ENCODE peak calls at places on chromosome 7, in five cellular contexts. One of them, this sample, is unnamed.

GRCh38 chr7:124536156-124536762 is 229.3 kb downstream of the GPR37 start:
- ATAC-seq in CD4-positive, alpha-beta T cell: no peak
- ATAC-seq in A549: no peak
- ATAC-seq in activated naive CD4-positive, alpha-beta T cell treated with anti-CD3 and anti-CD28 coated beads, Interleukin-2, amount 50 U/mL, for 72 hours: no peak
- ATAC-seq in stimulated activated naive CD8-positive, alpha-beta T cell treated with anti-CD3 and anti-CD28 coated beads, Interleukin-15, amount 100 ng/mL, for 72 hours: no peak
- ATAC-seq in this sample: no peak

GRCh38 chr7:111138196-111138569 is 47.3 kb downstream of the LRRN3 start:
- ATAC-seq in CD4-positive, alpha-beta T cell: peak
- ATAC-seq in A549: no peak
- ATAC-seq in activated naive CD4-positive, alpha-beta T cell treated with anti-CD3 and anti-CD28 coated beads, Interleukin-2, amount 50 U/mL, for 72 hours: peak
- ATAC-seq in stimulated activated naive CD8-positive, alpha-beta T cell treated with anti-CD3 and anti-CD28 coated beads, Interleukin-15, amount 100 ng/mL, for 72 hours: peak
- ATAC-seq in this sample: no peak

GRCh38 chr7:90173127-90173844 is 19.0 kb downstream of the STEAP1 start:
- ATAC-seq in CD4-positive, alpha-beta T cell: no peak
- ATAC-seq in A549: peak
- ATAC-seq in activated naive CD4-positive, alpha-beta T cell treated with anti-CD3 and anti-CD28 coated beads, Interleukin-2, amount 50 U/mL, for 72 hours: peak
- ATAC-seq in stimulated activated naive CD8-positive, alpha-beta T cell treated with anti-CD3 and anti-CD28 coated beads, Interleukin-15, amount 100 ng/mL, for 72 hours: peak
- ATAC-seq in this sample: no peak

GRCh38 chr7:40873248-40873647 is 738.4 kb downstream of the SUGCT start:
- ATAC-seq in CD4-positive, alpha-beta T cell: no peak
- ATAC-seq in A549: no peak
- ATAC-seq in activated naive CD4-positive, alpha-beta T cell treated with anti-CD3 and anti-CD28 coated beads, Interleukin-2, amount 50 U/mL, for 72 hours: no peak
- ATAC-seq in stimulated activated naive CD8-positive, alpha-beta T cell treated with anti-CD3 and anti-CD28 coated beads, Interleukin-15, amount 100 ng/mL, for 72 hours: no peak
- ATAC-seq in this sample: no peak

GRCh38 chr7:46385662-46386309 is 464.7 kb upstream of the IGFBP3 start:
- ATAC-seq in CD4-positive, alpha-beta T cell: no peak
- ATAC-seq in A549: peak
- ATAC-seq in activated naive CD4-positive, alpha-beta T cell treated with anti-CD3 and anti-CD28 coated beads, Interleukin-2, amount 50 U/mL, for 72 hours: no peak
- ATAC-seq in stimulated activated naive CD8-positive, alpha-beta T cell treated with anti-CD3 and anti-CD28 coated beads, Interleukin-15, amount 100 ng/mL, for 72 hours: no peak
- ATAC-seq in this sample: no peak

GRCh38 chr7:103129702-103130557 is 19.0 kb downstream of the NAPEPLD start:
- ATAC-seq in CD4-positive, alpha-beta T cell: no peak
- ATAC-seq in A549: no peak
- ATAC-seq in activated naive CD4-positive, alpha-beta T cell treated with anti-CD3 and anti-CD28 coated beads, Interleukin-2, amount 50 U/mL, for 72 hours: no peak
- ATAC-seq in stimulated activated naive CD8-positive, alpha-beta T cell treated with anti-CD3 and anti-CD28 coated beads, Interleukin-15, amount 100 ng/mL, for 72 hours: no peak
- ATAC-seq in this sample: no peak

GRCh38 chr7:104552102-104552501 is 223.7 kb downstream of the LHFPL3 start:
- ATAC-seq in CD4-positive, alpha-beta T cell: no peak
- ATAC-seq in A549: no peak
- ATAC-seq in activated naive CD4-positive, alpha-beta T cell treated with anti-CD3 and anti-CD28 coated beads, Interleukin-2, amount 50 U/mL, for 72 hours: no peak
- ATAC-seq in stimulated activated naive CD8-positive, alpha-beta T cell treated with anti-CD3 and anti-CD28 coated beads, Interleukin-15, amount 100 ng/mL, for 72 hours: no peak
- ATAC-seq in this sample: no peak

GRCh38 chr7:96701258-96701657 is 8.4 kb downstream of the SEM1 start:
- ATAC-seq in CD4-positive, alpha-beta T cell: no peak
- ATAC-seq in A549: peak
- ATAC-seq in activated naive CD4-positive, alpha-beta T cell treated with anti-CD3 and anti-CD28 coated beads, Interleukin-2, amount 50 U/mL, for 72 hours: no peak
- ATAC-seq in stimulated activated naive CD8-positive, alpha-beta T cell treated with anti-CD3 and anti-CD28 coated beads, Interleukin-15, amount 100 ng/mL, for 72 hours: no peak
- ATAC-seq in this sample: no peak

GRCh38 chr7:116788542-116789197 is 73.7 kb upstream of the CAPZA2 start:
- ATAC-seq in CD4-positive, alpha-beta T cell: no peak
- ATAC-seq in A549: no peak
- ATAC-seq in activated naive CD4-positive, alpha-beta T cell treated with anti-CD3 and anti-CD28 coated beads, Interleukin-2, amount 50 U/mL, for 72 hours: no peak
- ATAC-seq in stimulated activated naive CD8-positive, alpha-beta T cell treated with anti-CD3 and anti-CD28 coated beads, Interleukin-15, amount 100 ng/mL, for 72 hours: no peak
- ATAC-seq in this sample: no peak

GRCh38 chr7:82805527-82805960 is 357.1 kb downstream of the PCLO start:
- ATAC-seq in CD4-positive, alpha-beta T cell: no peak
- ATAC-seq in A549: peak
- ATAC-seq in activated naive CD4-positive, alpha-beta T cell treated with anti-CD3 and anti-CD28 coated beads, Interleukin-2, amount 50 U/mL, for 72 hours: no peak
- ATAC-seq in stimulated activated naive CD8-positive, alpha-beta T cell treated with anti-CD3 and anti-CD28 coated beads, Interleukin-15, amount 100 ng/mL, for 72 hours: no peak
- ATAC-seq in this sample: no peak

GRCh38 chr7:138478499-138478908 is 18.4 kb downstream of the TRIM24 start:
- ATAC-seq in CD4-positive, alpha-beta T cell: no peak
- ATAC-seq in A549: no peak
- ATAC-seq in activated naive CD4-positive, alpha-beta T cell treated with anti-CD3 and anti-CD28 coated beads, Interleukin-2, amount 50 U/mL, for 72 hours: peak
- ATAC-seq in stimulated activated naive CD8-positive, alpha-beta T cell treated with anti-CD3 and anti-CD28 coated beads, Interleukin-15, amount 100 ng/mL, for 72 hours: peak
- ATAC-seq in this sample: no peak

GRCh38 chr7:127332884-127333283 is 59.6 kb downstream of the ZNF800 start:
- ATAC-seq in CD4-positive, alpha-beta T cell: no peak
- ATAC-seq in A549: no peak
- ATAC-seq in activated naive CD4-positive, alpha-beta T cell treated with anti-CD3 and anti-CD28 coated beads, Interleukin-2, amount 50 U/mL, for 72 hours: no peak
- ATAC-seq in stimulated activated naive CD8-positive, alpha-beta T cell treated with anti-CD3 and anti-CD28 coated beads, Interleukin-15, amount 100 ng/mL, for 72 hours: no peak
- ATAC-seq in this sample: no peak

GRCh38 chr7:102908676-102909075 is 4.1 kb upstream of the LRRC17 start:
- ATAC-seq in CD4-positive, alpha-beta T cell: no peak
- ATAC-seq in A549: no peak
- ATAC-seq in activated naive CD4-positive, alpha-beta T cell treated with anti-CD3 and anti-CD28 coated beads, Interleukin-2, amount 50 U/mL, for 72 hours: no peak
- ATAC-seq in stimulated activated naive CD8-positive, alpha-beta T cell treated with anti-CD3 and anti-CD28 coated beads, Interleukin-15, amount 100 ng/mL, for 72 hours: no peak
- ATAC-seq in this sample: no peak

GRCh38 chr7:77858278-77858677 is 59.7 kb downstream of the PHTF2 start:
- ATAC-seq in CD4-positive, alpha-beta T cell: no peak
- ATAC-seq in A549: no peak
- ATAC-seq in activated naive CD4-positive, alpha-beta T cell treated with anti-CD3 and anti-CD28 coated beads, Interleukin-2, amount 50 U/mL, for 72 hours: no peak
- ATAC-seq in stimulated activated naive CD8-positive, alpha-beta T cell treated with anti-CD3 and anti-CD28 coated beads, Interleukin-15, amount 100 ng/mL, for 72 hours: no peak
- ATAC-seq in this sample: no peak

GRCh38 chr7:17095001-17095574 is 203.4 kb upstream of the AHR start:
- ATAC-seq in CD4-positive, alpha-beta T cell: no peak
- ATAC-seq in A549: no peak
- ATAC-seq in activated naive CD4-positive, alpha-beta T cell treated with anti-CD3 and anti-CD28 coated beads, Interleukin-2, amount 50 U/mL, for 72 hours: no peak
- ATAC-seq in stimulated activated naive CD8-positive, alpha-beta T cell treated with anti-CD3 and anti-CD28 coated beads, Interleukin-15, amount 100 ng/mL, for 72 hours: no peak
- ATAC-seq in this sample: no peak

GRCh38 chr7:77846317-77847092 is 47.9 kb downstream of the PHTF2 start:
- ATAC-seq in CD4-positive, alpha-beta T cell: no peak
- ATAC-seq in A549: no peak
- ATAC-seq in activated naive CD4-positive, alpha-beta T cell treated with anti-CD3 and anti-CD28 coated beads, Interleukin-2, amount 50 U/mL, for 72 hours: no peak
- ATAC-seq in stimulated activated naive CD8-positive, alpha-beta T cell treated with anti-CD3 and anti-CD28 coated beads, Interleukin-15, amount 100 ng/mL, for 72 hours: no peak
- ATAC-seq in this sample: no peak

This sample was measured in gastroesophageal sphincter.